ENCODE peak calls at places on chromosomes 7 and 10, in five cellular contexts. G, N, H, E and Y are unnamed samples. For H3K9me3, the result is how much of the 10 kb centered on the place peaks cover.

GRCh38 chr10:70772627-70773026 is 12.6 kb downstream of the TBATA start:
- DNase-seq in G (no peak), N (no peak), H (no peak), E (no peak), Y (no peak)

GRCh38 chr10:50513956-50514355 is 109.8 kb downstream of the SGMS1 start:
- DNase-seq in G (no peak), N (no peak), H (no peak), E (no peak), Y (no peak)

GRCh38 chr7:157021071-157021891 is 10.8 kb upstream of the MNX1 start:
- DNase-seq in G (no peak), N (no peak), H (no peak), E (no peak), Y (no peak)

GRCh38 chr10:58157076-58157766 is 110.5 kb downstream of the IPMK start:
- DNase-seq in G (no peak), N (peak), H (no peak), E (no peak), Y (no peak)

GRCh38 chr7:26013551-26014083 is 138.4 kb upstream of the NFE2L3 start:
- DNase-seq in G (no peak), N (no peak), H (no peak), E (no peak), Y (no peak)

GRCh38 chr7:151837285-151838042 is 39.5 kb downstream of the PRKAG2 start:
- DNase-seq in G (no peak), N (no peak), H (no peak), E (no peak), Y (no peak)

GRCh38 chr10:21978191-21978862 is 25.2 kb downstream of the DNAJC1 start:
- DNase-seq in G (no peak), N (peak), H (no peak), E (no peak), Y (no peak)

GRCh38 chr7:141754939-141755338 is 9.0 kb upstream of the TAS2R3 start:
- DNase-seq in G (no peak), N (no peak), H (no peak), E (no peak), Y (no peak)

GRCh38 chr10:94023909-94024308 is 30.2 kb downstream of the PLCE1 start:
- DNase-seq in G (no peak), N (no peak), H (no peak), E (no peak), Y (no peak)

GRCh38 chr10:110967645-110968044 is 48.2 kb downstream of the SHOC2 start:
- DNase-seq in G (no peak), N (no peak), H (no peak), E (no peak), Y (no peak)

GRCh38 chr10:97886264-97886663 is 36.6 kb downstream of the GOLGA7B start:
- DNase-seq in G (no peak), N (no peak), H (no peak), E (no peak), Y (no peak)

GRCh38 chr10:110209399-110209925 is 2.1 kb downstream of the MXI1 start:
- DNase-seq in G (peak), N (peak), H (no peak), E (no peak), Y (peak)

GRCh38 chr7:104156842-104157277 is 51.0 kb downstream of the ORC5 start:
- DNase-seq in G (no peak), N (peak), H (no peak), E (no peak), Y (no peak)

GRCh38 chr10:23693895-23694294 is 255.0 kb downstream of the OTUD1 start:
- DNase-seq in G (no peak), N (no peak), H (no peak), E (no peak), Y (no peak)

GRCh38 chr10:88642991-88643390 is 21.3 kb upstream of the LIPF start:
- DNase-seq in G (no peak), N (peak), H (no peak), E (no peak), Y (no peak)

GRCh38 chr7:26454180-26454579 is 162.5 kb downstream of the SNX10 start:
- DNase-seq in G (no peak), N (no peak), H (no peak), E (no peak), Y (no peak)

GRCh38 chr10:79266543-79267312 is 80.5 kb upstream of the PPIF start:
- DNase-seq in G (no peak), N (peak), H (peak), E (no peak), Y (no peak)

GRCh38 chr7:53110425-53110824 is 75.0 kb downstream of the POM121L12 start:
- DNase-seq in G (no peak), N (no peak), H (no peak), E (no peak), Y (no peak)

GRCh38 chr10:5040781-5041470 is 37.3 kb upstream of the AKR1C2 start:
- DNase-seq in G (no peak), N (peak), H (no peak), E (peak), Y (no peak)

GRCh38 chr10:105545101-105545500 is 904.0 kb downstream of the SORCS3 start:
- DNase-seq in G (no peak), N (no peak), H (no peak), E (no peak), Y (no peak)

GRCh38 chr7:50416509-50417299 is 33.4 kb downstream of the FIGNL1 start:
- DNase-seq in G (no peak), N (no peak), H (no peak), E (no peak), Y (no peak)

GRCh38 chr7:55206235-55207029 is 158.7 kb upstream of the LANCL2 start:
- DNase-seq in G (no peak), N (peak), H (no peak), E (no peak), Y (no peak)

GRCh38 chr7:53500076-53500475 is 464.6 kb downstream of the POM121L12 start:
- DNase-seq in G (no peak), N (no peak), H (no peak), E (no peak), Y (no peak)

GRCh38 chr7:77887567-77887966 is 89.0 kb downstream of the PHTF2 start:
- DNase-seq in G (no peak), N (peak), H (no peak), E (no peak), Y (no peak)

GRCh38 chr7:24882989-24883631 is 96.9 kb downstream of the OSBPL3 start:
- DNase-seq in G (no peak), N (peak), H (peak), E (no peak), Y (no peak)

GRCh38 chr10:22573820-22574569 is 140.4 kb downstream of the PIP4K2A start:
- DNase-seq in G (no peak), N (peak), H (no peak), E (no peak), Y (no peak)

GRCh38 chr7:120724448-120724847 is 133.5 kb downstream of the TSPAN12 start:
- DNase-seq in G (no peak), N (no peak), H (no peak), E (no peak), Y (no peak)

GRCh38 chr7:28890137-28890536 is 68.0 kb downstream of the TRIL start:
- DNase-seq in G (no peak), N (no peak), H (no peak), E (no peak), Y (no peak)

GRCh38 chr10:30505543-30506298 is 71.7 kb downstream of the MAP3K8 start:
- DNase-seq in G (no peak), N (no peak), H (no peak), E (no peak), Y (no peak)

GRCh38 chr10:78041170-78042057 is 7.8 kb downstream of the RPS24 start:
- DNase-seq in G (no peak), N (no peak), H (no peak), E (no peak), Y (no peak)

GRCh38 chr10:101588879-101589278 is 758 bp downstream of the DPCD start:
- DNase-seq in G (no peak), N (peak), H (no peak), E (no peak), Y (no peak)

GRCh38 chr10:86085136-86085535 is 281.5 kb downstream of the GRID1 start:
- DNase-seq in G (no peak), N (no peak), H (no peak), E (no peak), Y (no peak)

GRCh38 chr7:149713061-149713730 is 60.2 kb downstream of the ZNF467 start:
- DNase-seq in G (no peak), N (no peak), H (no peak), E (no peak), Y (no peak)

GRCh38 chr7:116942503-116942902 is 10.8 kb upstream of the ST7 start:
- DNase-seq in G (no peak), N (no peak), H (no peak), E (no peak), Y (no peak)

DNA sequence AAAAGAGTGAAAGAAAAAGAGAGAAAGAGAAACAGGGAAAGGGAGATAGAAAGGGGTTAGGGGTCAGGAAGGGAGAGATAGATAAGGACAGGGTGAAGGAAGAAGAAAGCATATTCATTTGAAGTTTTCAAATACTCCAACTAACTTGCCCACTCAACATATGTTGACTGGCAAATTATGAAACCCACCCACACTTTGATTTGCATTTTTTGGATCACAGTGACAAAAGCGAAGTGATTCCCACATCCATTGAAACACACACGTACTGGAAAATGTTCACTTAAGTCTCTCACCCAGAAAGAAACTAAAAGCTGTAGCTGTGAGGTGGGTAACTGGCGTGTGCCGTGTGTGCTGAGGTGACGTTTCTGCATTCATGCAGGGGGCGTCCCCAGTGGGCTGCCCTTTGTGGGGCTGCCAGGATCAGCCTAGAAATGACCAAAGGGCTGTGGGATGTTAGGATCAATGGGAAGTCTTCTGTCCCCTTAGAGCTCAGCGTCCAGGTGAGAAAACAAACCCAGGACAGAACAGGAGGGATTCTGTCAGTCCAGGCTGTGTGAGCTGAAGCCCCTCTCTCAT is 134.9 kb upstream of the ADARB2 start:
- DNase-seq in G (no peak), N (no peak), H (no peak), E (no peak), Y (no peak)
- H3K9me3 ChIP-seq in G (under half), N (under half), H (under half), E (under half), Y (under half)

GRCh38 chr10:128398999-128399398 is 272.8 kb upstream of the MKI67 start:
- DNase-seq in G (no peak), N (no peak), H (no peak), E (no peak), Y (no peak)
- H3K9me3 ChIP-seq in G (under half), N (under half), H (under half), E (under half), Y (under half)

GRCh38 chr7:158023563-158024350 is 563.9 kb downstream of the PTPRN2 start:
- DNase-seq in G (no peak), N (no peak), H (peak), E (no peak), Y (no peak)
- H3K9me3 ChIP-seq in G (under half), N (half or more), H (under half), E (under half), Y (under half)

GRCh38 chr7:64078699-64078994 is 33.4 kb downstream of the ZNF727 start:
- DNase-seq in G (no peak), N (no peak), H (no peak), E (no peak), Y (no peak)
- H3K9me3 ChIP-seq in G (half or more), N (under half), H (under half), E (under half), Y (under half)

DNA sequence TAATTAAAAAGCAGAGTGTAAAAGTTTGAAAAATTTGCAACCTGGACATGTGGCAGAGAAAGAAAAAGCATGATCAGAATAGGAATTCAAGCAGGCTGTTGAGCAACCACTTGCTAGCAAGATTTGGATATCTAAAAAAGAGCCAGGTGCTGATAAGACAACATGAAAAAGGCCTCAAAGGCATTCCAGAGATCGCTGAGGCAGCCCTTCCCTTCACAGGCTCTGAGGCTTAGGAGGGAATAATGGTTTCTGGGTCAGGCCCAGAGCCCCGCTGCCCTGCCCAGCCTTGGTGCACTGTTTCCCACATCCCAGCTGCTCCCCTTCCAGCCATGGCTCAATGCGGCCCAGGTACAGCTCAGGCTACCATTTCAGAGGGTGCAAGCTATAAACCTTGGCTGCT is 64.1 kb upstream of the EEPD1 start:
- DNase-seq in G (no peak), N (no peak), H (peak), E (no peak), Y (no peak)
- H3K9me3 ChIP-seq in G (under half), N (under half), H (under half), E (under half), Y (under half)

GRCh38 chr10:100153239-100153840 is 32.5 kb downstream of the ERLIN1 start:
- DNase-seq in G (no peak), N (no peak), H (no peak), E (no peak), Y (no peak)
- H3K9me3 ChIP-seq in G (under half), N (under half), H (under half), E (under half), Y (under half)